ENCODE peak calls at places on chromosomes 12 and 14, in four cellular contexts. O, P, E and T are unnamed samples.

GRCh38 chr14:28756896-28757570 is 9.6 kb upstream of the FOXG1 start:
- DNase-seq in O (no peak), P (peak), E (peak), T (peak)

GRCh38 chr12:118307069-118307954 is 65.4 kb downstream of the TAOK3 start:
- DNase-seq in O (no peak), P (no peak), E (peak), T (no peak)

GRCh38 chr12:29565727-29566126 is 68.2 kb upstream of the OVCH1 start:
- DNase-seq in O (no peak), P (no peak), E (no peak), T (no peak)

GRCh38 chr12:53042607-53043454 is 7.0 kb upstream of the TNS2 start:
- DNase-seq in O (no peak), P (no peak), E (peak), T (no peak)

GRCh38 chr12:78787576-78787975 is 77.0 kb upstream of the SYT1 start:
- DNase-seq in O (no peak), P (no peak), E (no peak), T (no peak)

GRCh38 chr12:63804746-63805145 is 25.0 kb downstream of the RXYLT1 start:
- DNase-seq in O (no peak), P (no peak), E (peak), T (no peak)

GRCh38 chr14:104130974-104131651 is 7.3 kb upstream of the KIF26A start:
- DNase-seq in O (peak), P (peak), E (peak), T (peak)

GRCh38 chr14:81062816-81063215 is 107.4 kb downstream of the TSHR start:
- DNase-seq in O (no peak), P (peak), E (no peak), T (peak)

GRCh38 chr12:132583736-132584135 is 26.6 kb downstream of the LRCOL1 start:
- DNase-seq in O (no peak), P (no peak), E (no peak), T (peak)

GRCh38 chr12:101924647-101925046 is 47.3 kb downstream of the DRAM1 start:
- DNase-seq in O (no peak), P (peak), E (peak), T (no peak)

GRCh38 chr14:25049559-25050493 is at the start of gene STXBP6:
- DNase-seq in O (peak), P (peak), E (peak), T (peak)

GRCh38 chr12:104890463-104891096 is 67.5 kb downstream of the SLC41A2 start:
- DNase-seq in O (no peak), P (no peak), E (peak), T (no peak)

GRCh38 chr12:121789800-121790748 is 3.4 kb downstream of the RHOF start:
- DNase-seq in O (peak), P (peak), E (no peak), T (peak)

GRCh38 chr14:36226164-36226563 is 49.6 kb upstream of the PTCSC3 start:
- DNase-seq in O (no peak), P (no peak), E (peak), T (no peak)

GRCh38 chr12:106736051-106736957 is 38.2 kb upstream of the RIC8B start:
- DNase-seq in O (no peak), P (peak), E (peak), T (no peak)

GRCh38 chr14:60639677-60640076 is 9.6 kb downstream of the SIX1 start:
- DNase-seq in O (no peak), P (no peak), E (no peak), T (no peak)

GRCh38 chr14:58941666-58942065 is 246.8 kb upstream of the DAAM1 start:
- DNase-seq in O (no peak), P (no peak), E (no peak), T (no peak)

GRCh38 chr12:117629454-117629853 is 268.0 kb upstream of the NOS1 start:
- DNase-seq in O (no peak), P (no peak), E (no peak), T (no peak)

GRCh38 chr14:77086017-77086727 is 11.9 kb upstream of the CIPC start:
- DNase-seq in O (no peak), P (no peak), E (no peak), T (no peak)

GRCh38 chr12:71840226-71840847 is 778 bp downstream of the TBC1D15 start:
- DNase-seq in O (no peak), P (no peak), E (peak), T (no peak)

GRCh38 chr14:105389976-105390848 is 8.1 kb upstream of the TEX22 start:
- DNase-seq in O (no peak), P (no peak), E (no peak), T (no peak)

GRCh38 chr12:115866909-115867525 is 410.5 kb downstream of the MED13L start:
- DNase-seq in O (no peak), P (no peak), E (no peak), T (no peak)
- TF ChIP-seq CTCF in O (no peak), P (peak), E (peak), T (no peak)

DNA sequence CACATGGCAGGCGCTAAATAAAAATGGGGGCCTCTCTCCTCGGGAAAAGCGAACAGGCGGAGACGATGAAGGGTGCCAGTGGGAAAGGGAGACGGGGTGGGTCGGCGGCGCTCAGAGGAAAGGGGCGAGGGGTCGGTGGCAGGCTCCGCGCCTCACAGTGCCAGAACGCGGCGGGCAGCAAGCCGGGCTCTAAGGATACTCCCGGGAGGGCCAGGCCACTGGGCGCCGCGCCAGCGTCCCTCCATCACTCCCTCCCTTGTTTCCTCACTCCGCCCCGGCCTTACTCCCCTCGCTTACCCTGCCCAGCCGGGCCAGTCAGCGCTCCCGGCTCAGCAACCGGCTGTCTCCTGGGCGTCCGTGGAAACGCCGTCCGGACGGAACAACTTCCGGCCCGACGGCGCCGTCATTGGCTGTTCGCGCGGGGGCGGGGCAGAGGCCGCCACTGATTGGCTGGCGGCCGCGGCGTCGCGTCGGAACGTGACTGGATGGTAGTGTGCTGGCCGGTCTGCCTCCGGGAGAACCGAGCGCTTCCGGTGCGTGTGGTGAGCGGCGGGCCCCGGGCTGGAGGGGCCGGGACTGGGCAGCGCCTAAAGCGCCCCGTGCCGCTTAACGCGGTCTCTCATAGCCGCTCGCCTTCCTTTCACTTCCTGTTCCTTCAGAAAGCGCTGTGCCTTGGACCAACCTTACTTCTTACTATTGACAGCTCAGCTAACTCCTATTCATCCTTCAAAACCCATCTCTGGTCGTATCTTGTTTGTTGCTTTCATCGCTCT is 53.0 kb downstream of the SLC25A47 start:
- DNase-seq in O (peak), P (peak), E (peak), T (peak)
- TF ChIP-seq CTCF in O (peak), P (no peak), E (no peak), T (no peak)

GRCh38 chr14:102486513-102487203 is 22.9 kb downstream of the ANKRD9 start:
- DNase-seq in O (no peak), P (no peak), E (no peak), T (no peak)
- TF ChIP-seq CTCF in O (no peak), P (no peak), E (no peak), T (no peak)

GRCh38 chr12:47808574-47809380 is 10.9 kb downstream of the HDAC7 start:
- DNase-seq in O (no peak), P (no peak), E (peak), T (no peak)
- TF ChIP-seq CTCF in O (no peak), P (peak), E (no peak), T (no peak)

GRCh38 chr14:53367631-53368030 is 214.5 kb upstream of the DDHD1 start:
- DNase-seq in O (no peak), P (no peak), E (peak), T (no peak)

GRCh38 chr14:53368714-53369191 is 215.6 kb upstream of the DDHD1 start:
- DNase-seq in O (no peak), P (no peak), E (peak), T (no peak)

GRCh38 chr14:53360821-53361220 is 207.7 kb upstream of the DDHD1 start:
- DNase-seq in O (no peak), P (no peak), E (no peak), T (no peak)

DNA sequence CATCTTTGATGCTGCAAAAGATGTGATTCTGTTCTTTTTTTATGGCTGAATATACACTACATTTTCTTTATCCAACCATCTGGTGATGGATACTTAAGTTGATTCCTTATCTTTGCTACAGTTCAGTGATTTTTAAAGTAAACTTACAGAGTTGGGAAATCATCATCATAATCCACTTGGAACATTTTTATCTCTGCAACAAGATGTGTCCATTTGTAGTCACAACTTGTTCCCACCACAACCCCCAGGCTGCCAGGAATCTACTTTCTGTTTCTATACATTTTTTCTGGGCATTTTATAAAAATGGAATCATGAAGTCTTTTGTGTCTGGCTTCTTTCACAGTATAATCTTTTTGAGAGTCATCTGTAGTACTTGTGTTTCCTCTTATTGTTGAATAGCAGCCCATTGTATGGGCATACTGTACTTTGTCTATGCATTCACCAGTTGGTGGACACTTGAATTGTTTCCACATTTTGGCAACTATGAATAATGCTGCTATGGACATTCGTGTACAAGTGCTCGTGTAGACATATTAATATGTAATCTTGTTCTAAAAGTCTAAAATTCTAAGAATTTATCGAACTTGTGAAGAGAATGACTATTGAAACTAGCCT is 212.5 kb upstream of the DDHD1 start:
- DNase-seq in O (no peak), P (no peak), E (peak), T (no peak)
- TF ChIP-seq CTCF in O (no peak), P (no peak), E (no peak), T (no peak)

GRCh38 chr14:21863289-21863688 is 189.7 kb upstream of the OR4E1 start:
- DNase-seq in O (no peak), P (no peak), E (no peak), T (no peak)

GRCh38 chr14:21861153-21861552 is 187.5 kb upstream of the OR4E1 start:
- DNase-seq in O (no peak), P (no peak), E (no peak), T (no peak)

GRCh38 chr14:21860172-21860571 is 186.6 kb upstream of the OR4E1 start:
- DNase-seq in O (no peak), P (no peak), E (no peak), T (peak)
- TF ChIP-seq CTCF in O (peak), P (peak), E (peak), T (peak)